ENCODE peak calls at places on chromosomes 16 and 17, in six cellular contexts. One of them, this sample, is unnamed.

GRCh38 chr17:70137451-70138230 is 31.7 kb upstream of the KCNJ2 start:
- DNase-seq in upper lobe of right lung: no peak
- DNase-seq in thoracic aorta: peak
- DNase-seq in pancreas: peak
- DNase-seq in adrenal gland: peak
- DNase-seq in effector memory CD4-positive, alpha-beta T cell: no peak
- DNase-seq in this sample: no peak

GRCh38 chr16:58515871-58516767 is 802 bp downstream of the SETD6 start:
- DNase-seq in upper lobe of right lung: peak
- DNase-seq in thoracic aorta: no peak
- DNase-seq in pancreas: peak
- DNase-seq in adrenal gland: peak
- DNase-seq in effector memory CD4-positive, alpha-beta T cell: peak
- DNase-seq in this sample: peak

GRCh38 chr17:61414141-61414935 is 14.7 kb downstream of the TBX2 start:
- DNase-seq in upper lobe of right lung: peak
- DNase-seq in thoracic aorta: no peak
- DNase-seq in pancreas: no peak
- DNase-seq in adrenal gland: peak
- DNase-seq in effector memory CD4-positive, alpha-beta T cell: no peak
- DNase-seq in this sample: no peak

GRCh38 chr17:83176956-83177583 is 97.7 kb downstream of the METRNL start:
- DNase-seq in upper lobe of right lung: no peak
- DNase-seq in thoracic aorta: no peak
- DNase-seq in pancreas: peak
- DNase-seq in adrenal gland: no peak
- DNase-seq in effector memory CD4-positive, alpha-beta T cell: no peak
- DNase-seq in this sample: no peak

GRCh38 chr16:15452456-15452855 is 18.1 kb downstream of the BMERB1 start:
- DNase-seq in upper lobe of right lung: no peak
- DNase-seq in thoracic aorta: no peak
- DNase-seq in pancreas: no peak
- DNase-seq in adrenal gland: no peak
- DNase-seq in effector memory CD4-positive, alpha-beta T cell: no peak
- DNase-seq in this sample: no peak

GRCh38 chr16:76963614-76964315 is 227.2 kb upstream of the MON1B start:
- DNase-seq in upper lobe of right lung: no peak
- DNase-seq in thoracic aorta: no peak
- DNase-seq in pancreas: no peak
- DNase-seq in adrenal gland: no peak
- DNase-seq in effector memory CD4-positive, alpha-beta T cell: no peak
- DNase-seq in this sample: no peak

GRCh38 chr16:67736858-67737257 is 17.7 kb upstream of the GFOD2 start:
- DNase-seq in upper lobe of right lung: no peak
- DNase-seq in thoracic aorta: no peak
- DNase-seq in pancreas: no peak
- DNase-seq in adrenal gland: no peak
- DNase-seq in effector memory CD4-positive, alpha-beta T cell: no peak
- DNase-seq in this sample: no peak

GRCh38 chr17:50468120-50469004 is at the start of gene CHAD:
- DNase-seq in upper lobe of right lung: no peak
- DNase-seq in thoracic aorta: no peak
- DNase-seq in pancreas: no peak
- DNase-seq in adrenal gland: peak
- DNase-seq in effector memory CD4-positive, alpha-beta T cell: no peak
- DNase-seq in this sample: peak

GRCh38 chr16:65024649-65025243 is 97.1 kb downstream of the CDH11 start:
- DNase-seq in upper lobe of right lung: no peak
- DNase-seq in thoracic aorta: no peak
- DNase-seq in pancreas: no peak
- DNase-seq in adrenal gland: no peak
- DNase-seq in effector memory CD4-positive, alpha-beta T cell: no peak
- DNase-seq in this sample: no peak

GRCh38 chr16:15907863-15908478 is 19.6 kb upstream of the CEP20 start:
- DNase-seq in upper lobe of right lung: no peak
- DNase-seq in thoracic aorta: no peak
- DNase-seq in pancreas: no peak
- DNase-seq in adrenal gland: peak
- DNase-seq in effector memory CD4-positive, alpha-beta T cell: no peak
- DNase-seq in this sample: no peak

GRCh38 chr17:2089021-2089422 is 34.1 kb downstream of the HIC1 start:
- DNase-seq in upper lobe of right lung: no peak
- DNase-seq in thoracic aorta: no peak
- DNase-seq in pancreas: no peak
- DNase-seq in adrenal gland: no peak
- DNase-seq in effector memory CD4-positive, alpha-beta T cell: no peak
- DNase-seq in this sample: no peak

GRCh38 chr17:33292981-33293867 is at the start of gene ASIC2:
- DNase-seq in upper lobe of right lung: no peak
- DNase-seq in thoracic aorta: no peak
- DNase-seq in pancreas: no peak
- DNase-seq in adrenal gland: peak
- DNase-seq in effector memory CD4-positive, alpha-beta T cell: no peak
- DNase-seq in this sample: peak

GRCh38 chr17:1275962-1276736 is 3.3 kb upstream of the TRARG1 start:
- DNase-seq in upper lobe of right lung: peak
- DNase-seq in thoracic aorta: no peak
- DNase-seq in pancreas: peak
- DNase-seq in adrenal gland: peak
- DNase-seq in effector memory CD4-positive, alpha-beta T cell: peak
- DNase-seq in this sample: no peak

GRCh38 chr17:27554152-27554551 is 76.8 kb upstream of the LGALS9 start:
- DNase-seq in upper lobe of right lung: no peak
- DNase-seq in thoracic aorta: no peak
- DNase-seq in pancreas: no peak
- DNase-seq in adrenal gland: no peak
- DNase-seq in effector memory CD4-positive, alpha-beta T cell: no peak
- DNase-seq in this sample: no peak

GRCh38 chr16:26765087-26765486 is 301.6 kb upstream of the C16orf82 start:
- DNase-seq in upper lobe of right lung: no peak
- DNase-seq in thoracic aorta: no peak
- DNase-seq in pancreas: no peak
- DNase-seq in adrenal gland: no peak
- DNase-seq in effector memory CD4-positive, alpha-beta T cell: no peak
- DNase-seq in this sample: no peak

GRCh38 chr16:50928065-50928464 is 186.2 kb downstream of the CYLD start:
- DNase-seq in upper lobe of right lung: peak
- DNase-seq in thoracic aorta: no peak
- DNase-seq in pancreas: no peak
- DNase-seq in adrenal gland: no peak
- DNase-seq in effector memory CD4-positive, alpha-beta T cell: no peak
- DNase-seq in this sample: no peak

GRCh38 chr16:81646561-81646960 is 132.5 kb upstream of the PLCG2 start:
- DNase-seq in upper lobe of right lung: no peak
- DNase-seq in thoracic aorta: no peak
- DNase-seq in pancreas: no peak
- DNase-seq in adrenal gland: no peak
- DNase-seq in effector memory CD4-positive, alpha-beta T cell: no peak
- DNase-seq in this sample: no peak

GRCh38 chr17:61903251-61903650 is 24.5 kb downstream of the INTS2 start:
- DNase-seq in upper lobe of right lung: no peak
- DNase-seq in thoracic aorta: no peak
- DNase-seq in pancreas: no peak
- DNase-seq in adrenal gland: no peak
- DNase-seq in effector memory CD4-positive, alpha-beta T cell: no peak
- DNase-seq in this sample: no peak

GRCh38 chr17:72997559-72997958 is 94.9 kb downstream of the SLC39A11 start:
- DNase-seq in upper lobe of right lung: no peak
- DNase-seq in thoracic aorta: no peak
- DNase-seq in pancreas: no peak
- DNase-seq in adrenal gland: no peak
- DNase-seq in effector memory CD4-positive, alpha-beta T cell: no peak
- DNase-seq in this sample: no peak

GRCh38 chr16:59252317-59252716 is 518.2 kb upstream of the GOT2 start:
- DNase-seq in upper lobe of right lung: no peak
- DNase-seq in thoracic aorta: no peak
- DNase-seq in pancreas: no peak
- DNase-seq in adrenal gland: no peak
- DNase-seq in effector memory CD4-positive, alpha-beta T cell: no peak
- DNase-seq in this sample: no peak

GRCh38 chr17:17018612-17019429 is 23.4 kb upstream of the MPRIP start:
- DNase-seq in upper lobe of right lung: peak
- DNase-seq in thoracic aorta: no peak
- DNase-seq in pancreas: peak
- DNase-seq in adrenal gland: peak
- DNase-seq in effector memory CD4-positive, alpha-beta T cell: no peak
- DNase-seq in this sample: no peak

GRCh38 chr16:64165368-64165767 is 956.5 kb downstream of the CDH11 start:
- DNase-seq in upper lobe of right lung: no peak
- DNase-seq in thoracic aorta: no peak
- DNase-seq in pancreas: no peak
- DNase-seq in adrenal gland: no peak
- DNase-seq in effector memory CD4-positive, alpha-beta T cell: no peak
- DNase-seq in this sample: no peak

GRCh38 chr16:82049484-82049883 is 14.4 kb downstream of the HSD17B2 start:
- DNase-seq in upper lobe of right lung: no peak
- DNase-seq in thoracic aorta: no peak
- DNase-seq in pancreas: no peak
- DNase-seq in adrenal gland: no peak
- DNase-seq in effector memory CD4-positive, alpha-beta T cell: no peak
- DNase-seq in this sample: no peak

GRCh38 chr17:65398036-65398787 is 163.2 kb downstream of the AXIN2 start:
- DNase-seq in upper lobe of right lung: no peak
- DNase-seq in thoracic aorta: no peak
- DNase-seq in pancreas: no peak
- DNase-seq in adrenal gland: no peak
- DNase-seq in effector memory CD4-positive, alpha-beta T cell: no peak
- DNase-seq in this sample: no peak

GRCh38 chr16:23494188-23494587 is 16.1 kb downstream of the GGA2 start:
- DNase-seq in upper lobe of right lung: peak
- DNase-seq in thoracic aorta: no peak
- DNase-seq in pancreas: no peak
- DNase-seq in adrenal gland: no peak
- DNase-seq in effector memory CD4-positive, alpha-beta T cell: no peak
- DNase-seq in this sample: no peak

GRCh38 chr16:3503513-3503912 is 2.7 kb downstream of the CLUAP1 start:
- DNase-seq in upper lobe of right lung: peak
- DNase-seq in thoracic aorta: no peak
- DNase-seq in pancreas: no peak
- DNase-seq in adrenal gland: no peak
- DNase-seq in effector memory CD4-positive, alpha-beta T cell: peak
- DNase-seq in this sample: no peak

GRCh38 chr17:81539571-81539900 is 11.4 kb downstream of the FSCN2 start:
- DNase-seq in upper lobe of right lung: no peak
- DNase-seq in thoracic aorta: no peak
- DNase-seq in pancreas: no peak
- DNase-seq in adrenal gland: no peak
- DNase-seq in effector memory CD4-positive, alpha-beta T cell: no peak
- DNase-seq in this sample: no peak
- H3K27ac ChIP-seq in upper lobe of right lung: no peak
- H3K27ac ChIP-seq in thoracic aorta: no peak
- H3K27ac ChIP-seq in pancreas: no peak
- H3K27ac ChIP-seq in adrenal gland: no peak
- H3K27ac ChIP-seq in effector memory CD4-positive, alpha-beta T cell: no peak
- H3K27ac ChIP-seq in this sample: no peak

DNA sequence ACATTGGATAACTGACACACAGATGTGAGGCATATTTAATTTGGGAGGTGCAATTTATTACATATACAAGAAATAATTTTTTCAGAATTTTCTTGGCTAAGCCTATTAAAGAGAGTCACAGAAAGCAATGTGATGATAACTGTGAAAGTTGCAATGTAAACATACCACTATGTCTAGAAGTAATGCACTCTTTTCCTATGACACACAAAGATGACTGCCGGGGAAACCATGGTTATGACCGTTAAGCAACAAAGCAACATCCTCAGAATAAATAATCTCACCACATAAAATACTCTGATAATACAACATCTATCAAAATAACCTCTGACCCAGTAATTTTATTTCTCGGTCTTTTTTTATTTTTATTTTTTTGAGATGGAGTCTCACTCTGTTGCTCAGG is 10.5 kb upstream of the QRICH2 start:
- DNase-seq in upper lobe of right lung: no peak
- DNase-seq in thoracic aorta: no peak
- DNase-seq in pancreas: no peak
- DNase-seq in adrenal gland: no peak
- DNase-seq in effector memory CD4-positive, alpha-beta T cell: no peak
- DNase-seq in this sample: no peak
- H3K27ac ChIP-seq in upper lobe of right lung: no peak
- H3K27ac ChIP-seq in thoracic aorta: no peak
- H3K27ac ChIP-seq in pancreas: no peak
- H3K27ac ChIP-seq in adrenal gland: no peak
- H3K27ac ChIP-seq in effector memory CD4-positive, alpha-beta T cell: no peak
- H3K27ac ChIP-seq in this sample: no peak

GRCh38 chr17:36510636-36511035 is 24.0 kb downstream of the MYO19 start:
- DNase-seq in upper lobe of right lung: no peak
- DNase-seq in thoracic aorta: no peak
- DNase-seq in pancreas: no peak
- DNase-seq in adrenal gland: no peak
- DNase-seq in effector memory CD4-positive, alpha-beta T cell: no peak
- DNase-seq in this sample: no peak
- H3K27ac ChIP-seq in upper lobe of right lung: no peak
- H3K27ac ChIP-seq in thoracic aorta: no peak
- H3K27ac ChIP-seq in pancreas: no peak
- H3K27ac ChIP-seq in adrenal gland: no peak
- H3K27ac ChIP-seq in effector memory CD4-positive, alpha-beta T cell: no peak
- H3K27ac ChIP-seq in this sample: no peak

DNA sequence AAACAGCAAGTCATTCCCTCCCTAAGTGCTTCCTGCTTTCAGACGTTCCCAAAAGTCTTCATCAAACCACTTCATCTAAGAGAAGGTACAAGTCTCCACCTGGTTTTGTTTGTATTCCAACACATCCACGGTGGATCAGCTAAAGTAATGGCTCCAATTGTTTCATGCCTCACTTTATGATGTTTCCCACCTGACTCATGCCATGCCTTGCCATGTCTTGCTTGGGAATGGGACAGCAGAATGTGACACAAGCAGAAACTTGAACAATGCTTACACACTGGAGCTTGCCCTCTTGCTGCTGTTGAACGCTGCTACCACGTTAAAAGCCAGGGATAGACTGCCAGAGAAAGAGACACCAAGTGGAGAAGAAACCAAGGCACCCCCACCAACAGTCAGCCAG is 43.8 kb downstream of the MYH10 start:
- DNase-seq in upper lobe of right lung: no peak
- DNase-seq in thoracic aorta: no peak
- DNase-seq in pancreas: no peak
- DNase-seq in adrenal gland: no peak
- DNase-seq in effector memory CD4-positive, alpha-beta T cell: no peak
- DNase-seq in this sample: no peak
- H3K27ac ChIP-seq in upper lobe of right lung: no peak
- H3K27ac ChIP-seq in thoracic aorta: peak
- H3K27ac ChIP-seq in pancreas: no peak
- H3K27ac ChIP-seq in adrenal gland: no peak
- H3K27ac ChIP-seq in effector memory CD4-positive, alpha-beta T cell: no peak
- H3K27ac ChIP-seq in this sample: no peak

This sample was measured in dorsolateral prefrontal cortex.